ENCODE peak calls at places on chromosome 3, in nine cellular contexts. One of them, this sample, is unnamed.

GRCh38 chr3:172709776-172710708 is 825 bp downstream of the NCEH1 start:
- DNase-seq in BE2C: peak; percentile 23
- DNase-seq in progenitor cell of endocrine pancreas: no peak
- DNase-seq in frontal cortex: no peak
- DNase-seq in ELR: peak; percentile 45
- DNase-seq in HEK293T: peak; percentile 39
- DNase-seq in choroid plexus epithelial cell: peak; percentile 48
- DNase-seq in lung microvascular endothelial cell: peak; percentile 45
- DNase-seq in astrocyte of the spinal cord: no peak
- DNase-seq in this sample: no peak

GRCh38 chr3:170426240-170426797 is 7.7 kb downstream of the CLDN11 start:
- DNase-seq in BE2C: no peak
- DNase-seq in choroid plexus epithelial cell: peak; percentile 79
- DNase-seq in lung microvascular endothelial cell: no peak
- DNase-seq in astrocyte of the spinal cord: peak; percentile 74
- DNase-seq in HEK293T: no peak
- DNase-seq in frontal cortex: no peak
- DNase-seq in ELR: no peak
- DNase-seq in progenitor cell of endocrine pancreas: no peak
- DNase-seq in this sample: no peak

GRCh38 chr3:127684871-127685707 is 12.3 kb downstream of the ABTB1 start:
- DNase-seq in ELR: no peak
- DNase-seq in choroid plexus epithelial cell: no peak
- DNase-seq in frontal cortex: no peak
- DNase-seq in astrocyte of the spinal cord: no peak
- DNase-seq in progenitor cell of endocrine pancreas: no peak
- DNase-seq in BE2C: peak; percentile 3
- DNase-seq in lung microvascular endothelial cell: no peak
- DNase-seq in HEK293T: no peak
- DNase-seq in this sample: no peak

GRCh38 chr3:133475245-133476010 is 75.6 kb downstream of the BFSP2 start:
- DNase-seq in progenitor cell of endocrine pancreas: no peak
- DNase-seq in lung microvascular endothelial cell: no peak
- DNase-seq in ELR: no peak
- DNase-seq in BE2C: no peak
- DNase-seq in choroid plexus epithelial cell: peak; percentile 23
- DNase-seq in astrocyte of the spinal cord: no peak
- DNase-seq in frontal cortex: no peak
- DNase-seq in HEK293T: no peak
- DNase-seq in this sample: no peak

GRCh38 chr3:22685598-22685997 is 517.5 kb upstream of the UBE2E2 start:
- DNase-seq in BE2C: no peak
- DNase-seq in ELR: peak; percentile 1
- DNase-seq in frontal cortex: no peak
- DNase-seq in HEK293T: no peak
- DNase-seq in astrocyte of the spinal cord: no peak
- DNase-seq in progenitor cell of endocrine pancreas: no peak
- DNase-seq in choroid plexus epithelial cell: peak; percentile 49
- DNase-seq in lung microvascular endothelial cell: no peak
- DNase-seq in this sample: no peak

GRCh38 chr3:112132088-112132487 is 960 bp downstream of the GCSAM start:
- DNase-seq in ELR: no peak
- DNase-seq in frontal cortex: no peak
- DNase-seq in choroid plexus epithelial cell: no peak
- DNase-seq in astrocyte of the spinal cord: no peak
- DNase-seq in HEK293T: no peak
- DNase-seq in BE2C: no peak
- DNase-seq in progenitor cell of endocrine pancreas: no peak
- DNase-seq in lung microvascular endothelial cell: no peak
- DNase-seq in this sample: no peak

GRCh38 chr3:1439395-1439794 is 346.6 kb downstream of the CNTN6 start:
- DNase-seq in progenitor cell of endocrine pancreas: no peak
- DNase-seq in BE2C: peak; percentile 58
- DNase-seq in ELR: no peak
- DNase-seq in HEK293T: peak; percentile 17
- DNase-seq in frontal cortex: no peak
- DNase-seq in astrocyte of the spinal cord: no peak
- DNase-seq in lung microvascular endothelial cell: no peak
- DNase-seq in choroid plexus epithelial cell: no peak
- DNase-seq in this sample: no peak

GRCh38 chr3:128271536-128272332 is 118.5 kb downstream of the EEFSEC start:
- DNase-seq in ELR: no peak
- DNase-seq in frontal cortex: no peak
- DNase-seq in HEK293T: no peak
- DNase-seq in progenitor cell of endocrine pancreas: no peak
- DNase-seq in BE2C: no peak
- DNase-seq in astrocyte of the spinal cord: no peak
- DNase-seq in choroid plexus epithelial cell: no peak
- DNase-seq in lung microvascular endothelial cell: no peak
- DNase-seq in this sample: no peak

GRCh38 chr3:72595376-72595775 is 252.9 kb downstream of the SHQ1 start:
- DNase-seq in HEK293T: no peak
- DNase-seq in lung microvascular endothelial cell: no peak
- DNase-seq in frontal cortex: no peak
- DNase-seq in progenitor cell of endocrine pancreas: no peak
- DNase-seq in ELR: no peak
- DNase-seq in BE2C: peak; percentile 39
- DNase-seq in astrocyte of the spinal cord: no peak
- DNase-seq in choroid plexus epithelial cell: no peak
- DNase-seq in this sample: no peak

GRCh38 chr3:85210540-85210939 is 251.8 kb downstream of the CADM2 start:
- DNase-seq in lung microvascular endothelial cell: no peak
- DNase-seq in frontal cortex: no peak
- DNase-seq in ELR: no peak
- DNase-seq in progenitor cell of endocrine pancreas: no peak
- DNase-seq in BE2C: no peak
- DNase-seq in HEK293T: no peak
- DNase-seq in choroid plexus epithelial cell: no peak
- DNase-seq in astrocyte of the spinal cord: no peak
- DNase-seq in this sample: no peak

GRCh38 chr3:130905551-130905950 is 11.7 kb downstream of the ATP2C1 start:
- DNase-seq in progenitor cell of endocrine pancreas: no peak
- DNase-seq in HEK293T: no peak
- DNase-seq in lung microvascular endothelial cell: peak; percentile 16
- DNase-seq in choroid plexus epithelial cell: peak; percentile 58
- DNase-seq in BE2C: peak; percentile 45
- DNase-seq in ELR: peak; percentile 66
- DNase-seq in astrocyte of the spinal cord: peak; percentile 22
- DNase-seq in frontal cortex: no peak
- DNase-seq in this sample: no peak

GRCh38 chr3:190345027-190345821 is 23.0 kb upstream of the CLDN1 start:
- DNase-seq in choroid plexus epithelial cell: peak; percentile 96
- DNase-seq in lung microvascular endothelial cell: peak; percentile 76
- DNase-seq in BE2C: no peak
- DNase-seq in ELR: peak; percentile 98
- DNase-seq in astrocyte of the spinal cord: peak; percentile 86
- DNase-seq in HEK293T: no peak
- DNase-seq in frontal cortex: no peak
- DNase-seq in progenitor cell of endocrine pancreas: no peak
- DNase-seq in this sample: peak; percentile 97

GRCh38 chr3:60391292-60391691 is 860.0 kb downstream of the FHIT start:
- DNase-seq in astrocyte of the spinal cord: no peak
- DNase-seq in ELR: no peak
- DNase-seq in HEK293T: no peak
- DNase-seq in lung microvascular endothelial cell: no peak
- DNase-seq in progenitor cell of endocrine pancreas: no peak
- DNase-seq in choroid plexus epithelial cell: no peak
- DNase-seq in BE2C: no peak
- DNase-seq in frontal cortex: no peak
- DNase-seq in this sample: no peak

GRCh38 chr3:51024765-51025681 is 350.3 kb downstream of the DOCK3 start:
- DNase-seq in lung microvascular endothelial cell: no peak
- DNase-seq in astrocyte of the spinal cord: no peak
- DNase-seq in progenitor cell of endocrine pancreas: no peak
- DNase-seq in ELR: no peak
- DNase-seq in choroid plexus epithelial cell: no peak
- DNase-seq in frontal cortex: no peak
- DNase-seq in BE2C: no peak
- DNase-seq in HEK293T: peak; percentile 9
- DNase-seq in this sample: no peak

GRCh38 chr3:25960776-25961175 is 170.9 kb downstream of the OXSM start:
- DNase-seq in HEK293T: no peak
- DNase-seq in ELR: no peak
- DNase-seq in frontal cortex: no peak
- DNase-seq in astrocyte of the spinal cord: no peak
- DNase-seq in choroid plexus epithelial cell: no peak
- DNase-seq in BE2C: no peak
- DNase-seq in lung microvascular endothelial cell: no peak
- DNase-seq in progenitor cell of endocrine pancreas: no peak
- DNase-seq in this sample: no peak

GRCh38 chr3:156483426-156483825 is 71.5 kb downstream of the SSR3 start:
- DNase-seq in ELR: peak; percentile 93
- DNase-seq in frontal cortex: no peak
- DNase-seq in HEK293T: no peak
- DNase-seq in BE2C: no peak
- DNase-seq in progenitor cell of endocrine pancreas: no peak
- DNase-seq in lung microvascular endothelial cell: peak; percentile 87
- DNase-seq in choroid plexus epithelial cell: peak; percentile 90
- DNase-seq in astrocyte of the spinal cord: peak; percentile 87
- DNase-seq in this sample: peak; percentile 53

GRCh38 chr3:30102372-30102771 is 504.0 kb upstream of the TGFBR2 start:
- DNase-seq in choroid plexus epithelial cell: no peak
- DNase-seq in HEK293T: no peak
- DNase-seq in lung microvascular endothelial cell: no peak
- DNase-seq in ELR: no peak
- DNase-seq in BE2C: no peak
- DNase-seq in astrocyte of the spinal cord: no peak
- DNase-seq in frontal cortex: no peak
- DNase-seq in progenitor cell of endocrine pancreas: no peak
- DNase-seq in this sample: no peak

GRCh38 chr3:171850324-171850697 is 7.2 kb downstream of the TMEM212 start:
- DNase-seq in choroid plexus epithelial cell: no peak
- DNase-seq in BE2C: no peak
- DNase-seq in frontal cortex: no peak
- DNase-seq in progenitor cell of endocrine pancreas: no peak
- DNase-seq in lung microvascular endothelial cell: no peak
- DNase-seq in HEK293T: no peak
- DNase-seq in ELR: no peak
- DNase-seq in astrocyte of the spinal cord: no peak
- DNase-seq in this sample: no peak

GRCh38 chr3:4474683-4475490 is 7.8 kb upstream of the SUMF1 start:
- DNase-seq in astrocyte of the spinal cord: peak; percentile 90
- DNase-seq in lung microvascular endothelial cell: peak; percentile 97
- DNase-seq in choroid plexus epithelial cell: peak; percentile 86
- DNase-seq in frontal cortex: peak; percentile 17
- DNase-seq in ELR: peak; percentile 32
- DNase-seq in HEK293T: no peak
- DNase-seq in BE2C: no peak
- DNase-seq in progenitor cell of endocrine pancreas: no peak
- DNase-seq in this sample: no peak

GRCh38 chr3:196138927-196139680 is 57.2 kb upstream of the TFRC start:
- DNase-seq in choroid plexus epithelial cell: peak; percentile 50
- DNase-seq in BE2C: no peak
- DNase-seq in frontal cortex: no peak
- DNase-seq in ELR: no peak
- DNase-seq in progenitor cell of endocrine pancreas: no peak
- DNase-seq in astrocyte of the spinal cord: no peak
- DNase-seq in HEK293T: no peak
- DNase-seq in lung microvascular endothelial cell: no peak
- DNase-seq in this sample: no peak

GRCh38 chr3:194245975-194246561 is 105.1 kb downstream of the CPN2 start:
- DNase-seq in HEK293T: no peak
- DNase-seq in choroid plexus epithelial cell: no peak
- DNase-seq in BE2C: no peak
- DNase-seq in frontal cortex: no peak
- DNase-seq in lung microvascular endothelial cell: no peak
- DNase-seq in progenitor cell of endocrine pancreas: no peak
- DNase-seq in astrocyte of the spinal cord: no peak
- DNase-seq in ELR: no peak
- DNase-seq in this sample: no peak

GRCh38 chr3:32686713-32687112 is 1.7 kb downstream of the CNOT10 start:
- DNase-seq in BE2C: no peak
- DNase-seq in choroid plexus epithelial cell: no peak
- DNase-seq in ELR: no peak
- DNase-seq in astrocyte of the spinal cord: no peak
- DNase-seq in progenitor cell of endocrine pancreas: no peak
- DNase-seq in lung microvascular endothelial cell: no peak
- DNase-seq in HEK293T: no peak
- DNase-seq in frontal cortex: no peak
- DNase-seq in this sample: no peak